ENCODE peak calls at places on chromosomes 1 and 21, in nine cellular contexts. Z, D, K, E, J, L, A, Y and S are unnamed samples.

GRCh38 chr1:17561561-17561985 is 22.1 kb downstream of the ARHGEF10L start:
- DNase-seq in J (no peak), D (peak; percentile 44), K (no peak), E (no peak), L (no peak), Y (no peak), A (no peak), Z (no peak), S (peak; percentile 16)

GRCh38 chr1:204828352-204828850 is 42.3 kb upstream of the NFASC start:
- DNase-seq in A (peak; percentile 89), Y (no peak), D (peak; percentile 76), J (peak; percentile 2), K (peak; percentile 22), E (peak; percentile 84), Z (peak; percentile 59), L (no peak), S (peak; percentile 79)

GRCh38 chr1:54463259-54464030 is 57.3 kb upstream of the SSBP3 start:
- DNase-seq in L (no peak), E (no peak), D (no peak), A (peak; percentile 41), Z (no peak), K (no peak), J (no peak), Y (no peak), S (no peak)

GRCh38 chr21:15260604-15261003 is 195.8 kb upstream of the NRIP1 start:
- DNase-seq in Z (no peak), Y (no peak), L (no peak), E (no peak), J (no peak), K (no peak), D (no peak), A (no peak), S (no peak)

GRCh38 chr1:161740871-161741270 is 8.7 kb upstream of the DUSP12 start:
- DNase-seq in Z (no peak), Y (no peak), E (no peak), J (no peak), L (no peak), K (no peak), D (no peak), A (no peak), S (no peak)

GRCh38 chr1:51750218-51750617 is 128.3 kb downstream of the NRDC start:
- DNase-seq in J (no peak), Y (no peak), K (no peak), L (peak; percentile 50), Z (no peak), E (no peak), A (no peak), D (no peak), S (no peak)

GRCh38 chr1:155913969-155914757 is 3.0 kb upstream of the RIT1 start:
- DNase-seq in A (no peak), Y (no peak), Z (no peak), L (peak; percentile 89), E (no peak), K (no peak), D (peak; percentile 79), J (peak; percentile 23), S (no peak)

GRCh38 chr1:154796303-154796892 is 73.7 kb downstream of the KCNN3 start:
- DNase-seq in D (no peak), E (no peak), K (no peak), J (no peak), Y (no peak), L (no peak), Z (no peak), A (peak; percentile 56), S (no peak)

GRCh38 chr1:209796733-209797025 is 9.3 kb downstream of the IRF6 start:
- DNase-seq in E (no peak), Z (no peak), K (no peak), L (no peak), A (no peak), J (no peak), D (no peak), Y (no peak), S (no peak)

GRCh38 chr1:203593723-203594122 is 32.9 kb upstream of the ATP2B4 start:
- DNase-seq in A (peak; percentile 75), Y (no peak), E (no peak), K (no peak), J (no peak), L (peak; percentile 72), Z (peak; percentile 14), D (no peak), S (no peak)

GRCh38 chr1:177256153-177256814 is 85.5 kb downstream of the BRINP2 start:
- DNase-seq in D (peak; percentile 76), E (peak; percentile 39), K (no peak), A (peak; percentile 86), L (peak; percentile 81), Z (peak; percentile 6), Y (peak; percentile 59), J (peak; percentile 87), S (peak; percentile 66)

GRCh38 chr1:21577324-21577723 is 68.1 kb downstream of the ALPL start:
- DNase-seq in E (no peak), L (no peak), Z (no peak), K (no peak), J (no peak), Y (no peak), D (no peak), A (no peak), S (no peak)

GRCh38 chr21:42777064-42777756 is 102.1 kb downstream of the WDR4 start:
- DNase-seq in J (no peak), A (peak; percentile 66), Z (no peak), K (no peak), Y (no peak), E (no peak), L (no peak), D (no peak), S (no peak)

GRCh38 chr1:19340387-19340937 is 28.3 kb downstream of the SLC66A1 start:
- DNase-seq in L (no peak), A (no peak), E (no peak), J (no peak), D (no peak), K (no peak), Y (no peak), Z (no peak), S (no peak)

GRCh38 chr1:10467078-10467477 is 5.3 kb downstream of the DFFA start:
- DNase-seq in D (no peak), A (no peak), K (no peak), J (no peak), E (no peak), Z (no peak), Y (no peak), L (no peak), S (peak; percentile 83)

GRCh38 chr1:171899838-171900237 is 58.5 kb downstream of the DNM3 start:
- DNase-seq in Y (no peak), Z (no peak), K (no peak), E (no peak), A (no peak), D (no peak), J (no peak), L (no peak), S (no peak)

GRCh38 chr21:33299181-33299752 is 25.5 kb upstream of the IFNAR1 start:
- DNase-seq in K (no peak), A (no peak), J (no peak), Z (no peak), D (no peak), Y (no peak), E (no peak), L (no peak), S (no peak)

GRCh38 chr1:41682845-41683630 is 198.6 kb upstream of the EDN2 start:
- DNase-seq in A (peak; percentile 12), K (no peak), E (no peak), L (peak; percentile 41), Z (no peak), D (peak; percentile 55), J (no peak), Y (no peak), S (no peak)

GRCh38 chr1:27299385-27300252 is 22.3 kb upstream of the TMEM222 start:
- DNase-seq in D (peak; percentile 100), A (peak; percentile 79), L (peak; percentile 100), J (peak; percentile 99), Z (no peak), Y (peak; percentile 97), K (no peak), E (peak; percentile 78), S (peak; percentile 45)

GRCh38 chr1:227924168-227924837 is 23.4 kb downstream of the WNT9A start:
- DNase-seq in E (no peak), A (peak; percentile 46), Y (no peak), D (no peak), K (no peak), Z (no peak), J (no peak), L (no peak), S (no peak)